ENCODE peak calls at places on chromosomes 16 and 17, in six cellular contexts. Y, Z, H, E, M and W are unnamed samples.

GRCh38 chr16:19884611-19885455 is at the start of gene GPRC5B:
- DNase-seq in Y (peak; percentile 17), Z (peak; percentile 91), H (peak; percentile 42), E (peak; percentile 70), M (peak; percentile 58), W (peak; percentile 90)

GRCh38 chr16:86554599-86554916 is 477 bp downstream of the MTHFSD start:
- DNase-seq in Y (no peak), Z (no peak), H (peak; percentile 5), E (no peak), M (no peak), W (no peak)

GRCh38 chr17:56678249-56679144 is 85.0 kb downstream of the NOG start:
- DNase-seq in Y (no peak), Z (peak; percentile 58), H (no peak), E (no peak), M (no peak), W (no peak)

GRCh38 chr16:27400751-27401620 is 988 bp upstream of the IL21R start:
- DNase-seq in Y (no peak), Z (no peak), H (peak; percentile 71), E (no peak), M (peak; percentile 45), W (peak; percentile 87)

GRCh38 chr17:7383371-7383741 is 2.5 kb downstream of the TNK1 start:
- DNase-seq in Y (no peak), Z (no peak), H (no peak), E (no peak), M (no peak), W (peak; percentile 69)

GRCh38 chr17:72576289-72576759 is 455.5 kb downstream of the SOX9 start:
- DNase-seq in Y (no peak), Z (no peak), H (no peak), E (no peak), M (no peak), W (no peak)

GRCh38 chr16:48231675-48232214 is 12.4 kb upstream of the LONP2 start:
- DNase-seq in Y (peak; percentile 61), Z (peak; percentile 45), H (peak; percentile 76), E (peak; percentile 69), M (peak; percentile 68), W (no peak)

GRCh38 chr17:68771867-68772515 is 170.8 kb upstream of the FAM20A start:
- DNase-seq in Y (peak; percentile 73), Z (peak; percentile 52), H (peak; percentile 91), E (peak; percentile 63), M (peak; percentile 91), W (peak; percentile 88)

GRCh38 chr17:2363318-2363717 is 26.0 kb downstream of the SGSM2 start:
- DNase-seq in Y (no peak), Z (no peak), H (no peak), E (no peak), M (no peak), W (peak; percentile 30)

GRCh38 chr17:64081802-64082799 is 47.8 kb downstream of the ERN1 start:
- DNase-seq in Y (peak; percentile 81), Z (peak; percentile 76), H (peak; percentile 86), E (no peak), M (peak; percentile 82), W (peak; percentile 31)

GRCh38 chr17:45436625-45437460 is 4.2 kb upstream of the ARHGAP27 start:
- DNase-seq in Y (no peak), Z (peak; percentile 56), H (peak; percentile 27), E (no peak), M (no peak), W (peak; percentile 63)

GRCh38 chr17:64196626-64197025 is 66.4 kb downstream of the TEX2 start:
- DNase-seq in Y (no peak), Z (no peak), H (peak; percentile 85), E (no peak), M (peak; percentile 93), W (peak; percentile 70)

GRCh38 chr17:76736349-76737081 is 616 bp downstream of the SRSF2 start:
- DNase-seq in Y (peak; percentile 72), Z (peak; percentile 86), H (peak; percentile 73), E (peak; percentile 72), M (peak; percentile 80), W (peak; percentile 90)
- TF ChIP-seq CTCF in Y (no peak), Z (peak; percentile 30), H (peak; percentile 36), E (peak; percentile 9), M (peak; percentile 30), W (no peak)

GRCh38 chr17:77240976-77241375 is 100.2 kb downstream of the SEC14L1 start:
- DNase-seq in Y (no peak), Z (no peak), H (no peak), E (no peak), M (no peak), W (peak; percentile 22)

GRCh38 chr17:77245162-77245926 is 104.6 kb downstream of the SEC14L1 start:
- DNase-seq in Y (peak; percentile 87), Z (no peak), H (no peak), E (peak; percentile 84), M (no peak), W (no peak)

GRCh38 chr17:77247048-77247541 is 106.3 kb downstream of the SEC14L1 start:
- DNase-seq in Y (peak; percentile 90), Z (peak; percentile 98), H (peak; percentile 76), E (peak; percentile 94), M (peak; percentile 88), W (peak; percentile 96)

GRCh38 chr17:77246110-77247047 is 105.6 kb downstream of the SEC14L1 start:
- DNase-seq in Y (peak; percentile 29), Z (no peak), H (no peak), E (no peak), M (no peak), W (peak; percentile 68)

GRCh38 chr17:77242118-77242800 is 101.5 kb downstream of the SEC14L1 start:
- DNase-seq in Y (no peak), Z (no peak), H (no peak), E (no peak), M (no peak), W (peak; percentile 43)
- TF ChIP-seq CTCF in Y (no peak), Z (no peak), H (no peak), E (no peak), M (no peak), W (no peak)

GRCh38 chr16:30937692-30938091 is 11.2 kb upstream of the ORAI3 start:
- DNase-seq in Y (no peak), Z (no peak), H (no peak), E (no peak), M (no peak), W (peak; percentile 15)
- TF ChIP-seq CTCF in Y (no peak), Z (no peak), H (no peak), E (no peak), M (no peak), W (no peak)

DNA sequence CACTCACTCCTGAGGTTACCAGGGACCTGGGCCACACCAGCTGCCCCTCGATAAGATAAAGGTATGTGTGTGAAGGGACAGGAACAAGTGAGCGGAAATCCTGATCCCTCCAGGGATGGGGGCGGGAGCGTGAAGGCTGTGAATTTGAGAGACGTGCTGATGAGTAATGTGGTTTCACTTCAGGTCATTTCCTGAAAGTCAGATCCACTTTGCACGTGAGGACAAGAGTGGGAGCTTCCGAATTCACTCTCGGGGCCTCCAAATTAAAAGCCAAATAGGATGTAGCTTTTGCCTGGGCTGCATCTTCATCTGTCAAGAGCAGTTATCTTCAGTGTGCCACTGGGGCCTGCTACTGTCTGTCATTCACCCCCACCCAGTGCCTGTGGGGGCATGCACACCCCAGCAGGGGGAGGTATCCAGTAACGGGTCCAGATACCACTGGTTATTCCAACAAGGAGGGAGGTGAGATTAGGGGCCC is 87.4 kb upstream of the LHX1 start:
- DNase-seq in Y (peak; percentile 82), Z (no peak), H (peak; percentile 78), E (peak; percentile 56), M (peak; percentile 72), W (no peak)
- TF ChIP-seq CTCF in Y (peak; percentile 5), Z (peak; percentile 36), H (peak; percentile 37), E (no peak), M (peak; percentile 27), W (no peak)

GRCh38 chr17:50072130-50072529 is 16.2 kb downstream of the ITGA3 start:
- DNase-seq in Y (peak; percentile 35), Z (no peak), H (no peak), E (no peak), M (no peak), W (peak; percentile 22)
- TF ChIP-seq CTCF in Y (no peak), Z (no peak), H (no peak), E (no peak), M (no peak), W (no peak)

GRCh38 chr17:81295678-81296381 is 723 bp upstream of the SLC38A10 start:
- DNase-seq in Y (peak; percentile 77), Z (peak; percentile 72), H (peak; percentile 56), E (no peak), M (peak; percentile 35), W (peak; percentile 92)
- TF ChIP-seq CTCF in Y (peak; percentile 32), Z (peak; percentile 54), H (peak; percentile 63), E (peak; percentile 19), M (peak; percentile 34), W (peak; percentile 33)

DNA sequence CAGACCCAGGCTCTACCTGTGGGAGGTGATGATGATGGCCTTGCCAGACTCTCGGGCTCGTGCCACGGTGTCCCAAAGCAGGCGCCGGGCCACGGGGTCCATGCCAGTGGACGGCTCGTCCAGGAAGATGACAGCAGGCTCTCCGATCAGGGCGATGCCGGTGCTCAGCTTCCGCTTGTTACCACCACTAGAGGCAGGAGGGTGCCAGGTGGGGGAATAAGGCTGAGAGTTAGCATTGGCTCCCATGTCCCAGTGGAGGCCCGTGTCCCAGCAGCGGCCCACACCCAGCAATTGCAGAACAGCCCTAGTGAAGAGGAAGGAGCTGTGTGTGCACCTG is 10.3 kb upstream of the RNPS1 start:
- DNase-seq in Y (no peak), Z (no peak), H (no peak), E (no peak), M (no peak), W (peak; percentile 82)
- TF ChIP-seq CTCF in Y (no peak), Z (no peak), H (peak; percentile 31), E (no peak), M (peak; percentile 9), W (peak; percentile 7)